ENCODE peak calls at places on chromosomes 6 and 20, in nine cellular contexts. Z is EL; D is NCI-H524 treated with DMSO at 0.1 percent for 48 hours; V is activated T-cell treated with anti-CD3 and anti-CD28 coated beads, Interleukin-2, amount 50 U/mL, for 1 hour; F is stimulated activated naive CD8-positive, alpha-beta T cell treated with anti-CD3 and anti-CD28 coated beads, Interleukin-15, amount 100 ng/mL, for 72 hours; U is kidney tubule cell; O is effector memory CD4-positive, alpha-beta T cell; A is CD14-positive monocyte; M is stimulated activated CD4-positive, alpha-beta T cell treated with anti-CD3 and anti-CD28 coated beads, TNF-alpha, amount 100 ng/mL, for 48 hours. H is an unnamed sample.

GRCh38 chr20:37680420-37680819 is 13.4 kb upstream of the CTNNBL1 start:
- DNase-seq in M (no peak), F (no peak), D (no peak), O (no peak), V (no peak), U (peak), Z (peak), A (peak), H (peak)

GRCh38 chr6:1901556-1901955 is 291.8 kb downstream of the FOXC1 start:
- DNase-seq in D (no peak), U (peak), O (no peak), Z (peak), F (no peak), A (no peak), M (no peak), V (no peak), H (peak)

GRCh38 chr6:148997863-148998262 is 251.0 kb downstream of the UST start:
- DNase-seq in D (no peak), Z (peak), O (no peak), M (no peak), F (no peak), U (no peak), A (no peak), V (no peak), H (no peak)

GRCh38 chr6:54897462-54898189 is 51.1 kb downstream of the FAM83B start:
- DNase-seq in F (no peak), U (no peak), Z (no peak), D (no peak), M (no peak), V (no peak), O (no peak), A (no peak), H (no peak)

GRCh38 chr20:51969191-51969590 is 166.9 kb upstream of the SALL4 start:
- DNase-seq in O (no peak), V (no peak), F (no peak), U (no peak), D (no peak), A (no peak), M (no peak), Z (no peak), H (no peak)

GRCh38 chr6:24666097-24666615 is 543 bp downstream of the TDP2 start:
- DNase-seq in Z (peak), D (no peak), A (no peak), V (no peak), U (peak), M (peak), O (no peak), F (no peak), H (peak)

GRCh38 chr20:61289166-61289565 is 37.1 kb downstream of the CDH4 start:
- DNase-seq in Z (no peak), O (no peak), F (no peak), M (no peak), V (no peak), A (no peak), U (no peak), D (no peak), H (no peak)

GRCh38 chr6:39050453-39051112 is 2.0 kb downstream of the GLP1R start:
- DNase-seq in F (peak), A (no peak), Z (no peak), O (no peak), V (no peak), D (no peak), U (no peak), M (no peak), H (no peak)

GRCh38 chr20:1397710-1398109 is 4.9 kb upstream of the FKBP1A start:
- DNase-seq in V (no peak), A (no peak), Z (no peak), U (no peak), D (no peak), O (no peak), M (no peak), F (no peak), H (no peak)

GRCh38 chr20:63694596-63695418 is 1.6 kb upstream of the TNFRSF6B start:
- DNase-seq in A (peak), F (no peak), O (no peak), U (no peak), D (no peak), V (no peak), Z (no peak), M (no peak), H (no peak)